ENCODE peak calls at places on chromosome 15, in ten cellular contexts. Q is stomach, M is transverse colon, X is SK-N-SH, G is K562, Z is upper lobe of left lung, K is HepG2, O is sigmoid colon, S is H1, A is suprapubic skin. U is an unnamed sample.

GRCh38 chr15:77541421-77542181 is 91.1 kb downstream of the LINGO1 start:
- DNase-seq in Q (peak; percentile 42), M (no peak), X (no peak), G (no peak), Z (no peak), K (no peak), O (peak; percentile 61), S (no peak), A (no peak), U (no peak)

GRCh38 chr15:80174017-80174746 is 21.4 kb downstream of the FAH start:
- DNase-seq in Q (no peak), M (no peak), X (no peak), G (no peak), Z (no peak), K (no peak), O (peak; percentile 74), S (no peak), A (no peak), U (no peak)

GRCh38 chr15:27722102-27722501 is 377.0 kb downstream of the OCA2 start:
- DNase-seq in Q (no peak), M (no peak), X (no peak), G (no peak), Z (no peak), K (no peak), O (no peak), S (no peak), A (no peak), U (no peak)

GRCh38 chr15:41795996-41796395 is 21.7 kb downstream of the MAPKBP1 start:
- DNase-seq in Q (no peak), M (no peak), X (no peak), G (no peak), Z (no peak), K (no peak), O (no peak), S (no peak), A (peak; percentile 43), U (no peak)

GRCh38 chr15:45100884-45101622 is 12.9 kb downstream of the DUOX2 start:
- DNase-seq in Q (no peak), M (no peak), X (no peak), G (no peak), Z (no peak), K (no peak), O (peak; percentile 13), S (no peak), A (no peak), U (no peak)

GRCh38 chr15:77023576-77024272 is 28.8 kb downstream of the PSTPIP1 start:
- DNase-seq in Q (no peak), M (no peak), X (no peak), G (no peak), Z (no peak), K (no peak), O (no peak), S (no peak), A (peak; percentile 72), U (no peak)

GRCh38 chr15:44633603-44634002 is 29.9 kb downstream of the SPG11 start:
- DNase-seq in Q (no peak), M (no peak), X (no peak), G (no peak), Z (no peak), K (no peak), O (no peak), S (no peak), A (no peak), U (no peak)

GRCh38 chr15:80785811-80786354 is 6.7 kb downstream of the CEMIP start:
- DNase-seq in Q (no peak), M (no peak), X (no peak), G (no peak), Z (no peak), K (no peak), O (no peak), S (no peak), A (no peak), U (no peak)

GRCh38 chr15:40045572-40046217 is 6.7 kb upstream of the SRP14 start:
- DNase-seq in Q (no peak), M (peak; percentile 41), X (no peak), G (no peak), Z (no peak), K (no peak), O (peak; percentile 45), S (peak; percentile 42), A (no peak), U (peak; percentile 66)

GRCh38 chr15:40042791-40043320 is 3.9 kb upstream of the SRP14 start:
- DNase-seq in Q (no peak), M (no peak), X (no peak), G (no peak), Z (no peak), K (no peak), O (peak; percentile 27), S (no peak), A (no peak), U (peak; percentile 60)

GRCh38 chr15:40043927-40044716 is 5.1 kb upstream of the SRP14 start:
- DNase-seq in Q (no peak), M (no peak), X (no peak), G (no peak), Z (no peak), K (no peak), O (peak; percentile 44), S (no peak), A (no peak), U (peak; percentile 55)

GRCh38 chr15:40046721-40047412 is 7.9 kb upstream of the SRP14 start:
- DNase-seq in Q (no peak), M (no peak), X (no peak), G (no peak), Z (no peak), K (no peak), O (peak; percentile 40), S (peak; percentile 26), A (no peak), U (peak; percentile 45)

GRCh38 chr15:40044717-40045571 is 6.0 kb upstream of the SRP14 start:
- DNase-seq in Q (peak; percentile 91), M (peak; percentile 94), X (peak; percentile 92), G (peak; percentile 92), Z (peak; percentile 93), K (peak; percentile 56), O (peak; percentile 93), S (peak; percentile 86), A (peak; percentile 92), U (peak; percentile 95)
- TF ChIP-seq POLR2AphosphoS5 in Q (no peak), M (peak; percentile 62), X (peak; percentile 17), G (no peak), Z (no peak), K (no peak), O (no peak), S (no peak), A (no peak), U (peak; percentile 17)

GRCh38 chr15:101158166-101159095 is 93.4 kb downstream of the CHSY1 start:
- DNase-seq in Q (no peak), M (no peak), X (no peak), G (no peak), Z (no peak), K (no peak), O (peak; percentile 37), S (no peak), A (no peak), U (no peak)

GRCh38 chr15:101157721-101158120 is 94.1 kb downstream of the CHSY1 start:
- DNase-seq in Q (no peak), M (no peak), X (no peak), G (no peak), Z (peak; percentile 42), K (no peak), O (no peak), S (no peak), A (no peak), U (no peak)

GRCh38 chr15:101153801-101154656 is 97.8 kb downstream of the CHSY1 start:
- DNase-seq in Q (no peak), M (no peak), X (no peak), G (no peak), Z (peak; percentile 39), K (no peak), O (peak; percentile 50), S (no peak), A (no peak), U (no peak)

GRCh38 chr15:101156061-101156460 is 95.8 kb downstream of the CHSY1 start:
- DNase-seq in Q (no peak), M (no peak), X (no peak), G (no peak), Z (no peak), K (no peak), O (peak; percentile 25), S (no peak), A (no peak), U (no peak)

DNA sequence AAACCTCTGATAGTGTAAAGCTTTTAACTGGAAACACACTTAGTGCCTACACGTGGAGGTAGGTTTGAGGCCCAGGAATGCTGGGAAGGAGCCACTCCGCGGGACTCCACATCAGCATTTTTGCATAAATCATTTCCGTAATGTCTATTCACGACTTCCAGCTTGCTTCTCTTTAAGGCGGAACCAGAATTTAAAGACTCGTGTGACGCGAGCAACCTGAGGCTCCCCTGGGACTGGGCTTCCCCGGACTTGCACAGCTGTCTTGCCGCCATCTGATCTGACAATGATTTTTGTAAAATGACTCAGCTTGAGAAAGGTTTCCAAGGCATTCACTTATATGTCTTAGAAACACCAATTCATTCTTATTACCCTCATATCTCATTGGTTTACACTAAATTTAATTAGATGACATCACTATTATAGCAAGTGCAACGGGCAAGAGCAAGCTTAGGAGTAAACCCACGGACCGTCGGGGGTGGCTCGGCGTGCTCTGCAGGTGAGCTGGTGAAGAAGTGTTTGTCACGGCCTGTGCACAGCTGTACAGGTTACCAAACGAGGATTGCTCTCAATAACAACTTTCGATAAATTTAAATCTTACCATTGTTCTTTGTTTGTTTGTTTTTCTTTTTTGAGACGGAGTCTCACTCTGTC is 95.2 kb downstream of the CHSY1 start:
- DNase-seq in Q (no peak), M (peak; percentile 51), X (no peak), G (peak; percentile 30), Z (peak; percentile 46), K (no peak), O (peak; percentile 45), S (no peak), A (no peak), U (no peak)
- TF ChIP-seq EP300 in Q (no peak), M (no peak), X (no peak), G (no peak), Z (no peak), K (no peak), O (no peak), S (no peak), A (no peak), U (no peak)

DNA sequence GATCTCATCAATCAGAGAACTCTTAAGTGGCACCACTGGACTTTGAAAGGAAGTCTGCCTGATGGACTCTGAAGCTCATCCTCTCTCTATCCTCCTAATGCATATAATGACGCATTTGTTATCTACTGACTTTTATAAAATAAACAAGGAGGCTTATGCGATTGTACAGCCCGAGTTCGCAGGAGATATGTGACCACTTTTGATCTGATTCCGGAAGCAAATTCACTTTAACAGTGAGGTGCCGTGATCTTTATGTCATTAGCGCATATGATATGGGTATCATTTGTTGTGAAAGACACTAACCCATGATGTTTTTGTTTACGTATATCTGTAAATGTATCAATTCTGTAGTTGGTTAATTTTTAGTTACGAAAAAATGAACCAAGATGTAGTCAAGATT is 427 bp upstream of the RNF111 start:
- DNase-seq in Q (no peak), M (no peak), X (peak; percentile 32), G (peak; percentile 16), Z (no peak), K (peak; percentile 3), O (no peak), S (no peak), A (no peak), U (no peak)
- TF ChIP-seq CTCF in Q (no peak), M (no peak), X (no peak), G (no peak), Z (no peak), K (no peak), O (no peak), S (no peak), A (no peak), U (no peak)

GRCh38 chr15:98955980-98956723 is 51.4 kb downstream of the PGPEP1L start:
- DNase-seq in Q (no peak), M (no peak), X (no peak), G (no peak), Z (no peak), K (no peak), O (no peak), S (no peak), A (no peak), U (no peak)

GRCh38 chr15:98955331-98955730 is 52.3 kb downstream of the PGPEP1L start:
- DNase-seq in Q (no peak), M (no peak), X (no peak), G (no peak), Z (no peak), K (no peak), O (peak; percentile 82), S (no peak), A (no peak), U (no peak)

GRCh38 chr15:98953950-98954349 is 53.6 kb downstream of the PGPEP1L start:
- DNase-seq in Q (no peak), M (no peak), X (no peak), G (no peak), Z (peak; percentile 76), K (no peak), O (no peak), S (no peak), A (no peak), U (no peak)

GRCh38 chr15:98953000-98953776 is 54.4 kb downstream of the PGPEP1L start:
- DNase-seq in Q (no peak), M (no peak), X (no peak), G (peak; percentile 4), Z (no peak), K (no peak), O (no peak), S (no peak), A (no peak), U (no peak)

DNA sequence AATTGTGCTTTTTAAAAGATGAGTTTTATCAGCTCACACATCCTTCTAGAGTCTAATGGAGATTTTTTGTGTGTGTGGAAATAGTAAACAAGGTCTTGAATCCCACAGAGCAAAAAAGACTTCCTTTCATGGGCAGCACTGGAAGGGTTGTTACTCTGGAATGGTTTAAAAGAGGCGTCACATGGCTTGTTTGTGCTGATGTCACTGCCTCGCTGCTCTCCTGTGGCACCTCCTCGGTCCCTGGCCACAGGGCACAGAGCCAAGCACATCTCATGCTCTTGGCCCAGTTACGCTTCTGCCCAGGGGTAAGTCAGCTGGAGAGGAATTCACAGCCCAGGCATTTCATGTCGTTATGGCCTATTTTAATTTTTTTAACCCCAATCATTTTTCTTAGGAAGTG is 53.2 kb downstream of the PGPEP1L start:
- DNase-seq in Q (no peak), M (peak; percentile 60), X (peak; percentile 72), G (no peak), Z (no peak), K (no peak), O (peak; percentile 96), S (no peak), A (no peak), U (no peak)
- TF ChIP-seq POLR2AphosphoS5 in Q (peak; percentile 29), M (peak; percentile 38), X (no peak), G (no peak), Z (peak; percentile 4), K (no peak), O (peak; percentile 47), S (no peak), A (no peak), U (peak; percentile 93)

U was measured in esophagus muscularis mucosa.